ENCODE peak calls at places on chromosomes 5 and 9, in six cellular contexts. G is body of pancreas; P is MCF 10A; T is heart right ventricle; U is naive thymus-derived CD8-positive, alpha-beta T cell; A is substantia nigra. R is an unnamed sample.

GRCh38 chr9:28688172-28688571 is 1114.9 kb upstream of the C9orf72 start:
- DNase-seq in G (no peak), T (no peak), P (peak; percentile 2), A (no peak), U (no peak), R (no peak)

GRCh38 chr5:108430931-108431608 is 49.2 kb upstream of the FBXL17 start:
- DNase-seq in U (no peak), G (no peak), T (no peak), A (no peak), P (no peak), R (no peak)

GRCh38 chr5:149962601-149963300 is 2.2 kb downstream of the SLC26A2 start:
- DNase-seq in A (no peak), P (no peak), G (no peak), T (no peak), U (no peak), R (no peak)

GRCh38 chr9:114266969-114267368 is 55.9 kb upstream of the ORM1 start:
- DNase-seq in U (no peak), P (no peak), T (no peak), G (no peak), A (no peak), R (no peak)

GRCh38 chr9:95438958-95439357 is 77.8 kb downstream of the PTCH1 start:
- DNase-seq in T (no peak), A (no peak), G (no peak), P (no peak), U (no peak), R (no peak)

GRCh38 chr9:111179577-111179976 is 141.3 kb upstream of the LPAR1 start:
- DNase-seq in T (peak; percentile 15), G (peak; percentile 51), P (no peak), A (no peak), U (no peak), R (no peak)

GRCh38 chr5:164504141-164504772 is 998.8 kb downstream of the MAT2B start:
- DNase-seq in G (peak; percentile 54), U (peak; percentile 3), P (peak; percentile 81), T (peak; percentile 34), A (no peak), R (no peak)

GRCh38 chr5:84218546-84218945 is 166.1 kb downstream of the EDIL3 start:
- DNase-seq in T (no peak), U (no peak), G (no peak), P (no peak), A (no peak), R (peak; percentile 4)

GRCh38 chr5:88672644-88673493 is 210.1 kb downstream of the MEF2C start:
- DNase-seq in U (no peak), G (no peak), P (no peak), A (no peak), T (no peak), R (no peak)

GRCh38 chr5:33240552-33240951 is 200.2 kb upstream of the TARS1 start:
- DNase-seq in G (no peak), P (no peak), T (no peak), A (no peak), U (no peak), R (no peak)

GRCh38 chr5:159826351-159827222 is 89.7 kb upstream of the ADRA1B start:
- DNase-seq in A (no peak), G (no peak), P (peak; percentile 98), T (no peak), U (no peak), R (peak; percentile 99)

GRCh38 chr5:148482196-148482595 is 98.4 kb downstream of the FBXO38 start:
- DNase-seq in G (no peak), T (no peak), P (no peak), U (no peak), A (no peak), R (no peak)

GRCh38 chr5:147464211-147464610 is 45.7 kb downstream of the DPYSL3 start:
- DNase-seq in A (no peak), G (peak; percentile 34), P (peak; percentile 68), T (no peak), U (no peak), R (no peak)

GRCh38 chr9:124695280-124695890 is 75.7 kb downstream of the NR6A1 start:
- DNase-seq in A (no peak), T (no peak), G (no peak), U (no peak), P (no peak), R (peak; percentile 69)

GRCh38 chr9:4548796-4549725 is 58.8 kb downstream of the SLC1A1 start:
- DNase-seq in A (no peak), U (no peak), T (peak; percentile 12), G (no peak), P (no peak), R (no peak)